ENCODE peak calls at places on chromosome 19, in five cellular contexts. P, Q, Z, S and U are unnamed samples. For H3K4me1, the result is how much of the 10 kb centered on the place peaks cover.

GRCh38 chr19:49831592-49831991 is 13.5 kb downstream of the MED25 start:
- DNase-seq in P (no peak), Z (no peak), Q (no peak), S (no peak), U (no peak)

GRCh38 chr19:42345191-42345812 is 19.9 kb downstream of the MEGF8 start:
- DNase-seq in Q (no peak), P (no peak), S (no peak), Z (no peak), U (no peak)

GRCh38 chr19:2790557-2791271 is 5.4 kb downstream of the THOP1 start:
- DNase-seq in Z (no peak), S (no peak), Q (no peak), P (no peak), U (no peak)

GRCh38 chr19:8391274-8392016 is 1.3 kb downstream of the RAB11B start:
- DNase-seq in P (no peak), Q (no peak), Z (peak), S (no peak), U (no peak)

GRCh38 chr19:8506402-8506957 is 4.0 kb upstream of the PRAM1 start:
- DNase-seq in S (peak), Z (no peak), P (no peak), Q (peak), U (peak)

GRCh38 chr19:38417544-38418506 is 8.2 kb downstream of the RASGRP4 start:
- DNase-seq in Q (peak), P (peak), S (peak), Z (peak), U (peak)

GRCh38 chr19:52716578-52716977 is 18.3 kb downstream of the ZNF611 start:
- DNase-seq in P (no peak), S (no peak), Z (no peak), Q (no peak), U (no peak)

GRCh38 chr19:57245959-57246358 is 5.5 kb downstream of the ZNF805 start:
- DNase-seq in P (no peak), S (no peak), Z (no peak), Q (no peak), U (no peak)

GRCh38 chr19:18743281-18743825 is 47.8 kb downstream of the COMP start:
- DNase-seq in S (no peak), Z (peak), Q (peak), P (peak), U (no peak)

GRCh38 chr19:1634242-1634937 is 18.0 kb downstream of the TCF3 start:
- DNase-seq in P (no peak), S (no peak), Q (no peak), Z (no peak), U (no peak)

GRCh38 chr19:50721441-50722137 is 1.6 kb upstream of the CLEC11A start:
- DNase-seq in P (no peak), Z (no peak), Q (no peak), S (no peak), U (no peak)

GRCh38 chr19:18362934-18363542 is 22.6 kb downstream of the PGPEP1 start:
- DNase-seq in Q (no peak), P (no peak), Z (no peak), S (no peak), U (no peak)

GRCh38 chr19:23075031-23075733 is 41.6 kb upstream of the ZNF730 start:
- DNase-seq in P (peak), Q (peak), S (peak), Z (peak), U (peak)

GRCh38 chr19:44968118-44968517 is 12.9 kb downstream of the CLPTM1 start:
- DNase-seq in S (no peak), P (no peak), Z (no peak), Q (no peak), U (no peak)

GRCh38 chr19:52191374-52191773 is 1.5 kb downstream of the PPP2R1A start:
- DNase-seq in Z (no peak), P (no peak), Q (no peak), S (no peak), U (no peak)

GRCh38 chr19:44894946-44895345 is 3.9 kb downstream of the TOMM40 start:
- DNase-seq in P (no peak), Z (no peak), Q (no peak), S (no peak), U (no peak)

GRCh38 chr19:9139609-9140158 is 513 bp upstream of the ZNF317 start:
- DNase-seq in Q (no peak), P (no peak), Z (no peak), S (peak), U (no peak)

GRCh38 chr19:1782501-1782900 is 29.2 kb downstream of the ONECUT3 start:
- DNase-seq in S (no peak), Q (no peak), P (no peak), Z (no peak), U (no peak)

GRCh38 chr19:16379521-16380313 is 55.1 kb downstream of the KLF2 start:
- DNase-seq in Z (no peak), Q (no peak), P (no peak), S (no peak), U (no peak)

GRCh38 chr19:16382775-16383543 is 58.3 kb downstream of the KLF2 start:
- DNase-seq in S (peak), P (peak), Z (peak), Q (no peak), U (peak)

GRCh38 chr19:16381756-16382401 is 57.3 kb downstream of the KLF2 start:
- DNase-seq in Q (peak), P (peak), S (no peak), Z (no peak), U (no peak)

GRCh38 chr19:16380314-16380695 is 55.7 kb downstream of the KLF2 start:
- DNase-seq in Q (no peak), Z (peak), P (no peak), S (no peak), U (no peak)

GRCh38 chr19:16380943-16381755 is 56.5 kb downstream of the KLF2 start:
- DNase-seq in S (no peak), Q (no peak), Z (peak), P (no peak), U (no peak)
- H3K4me1 ChIP-seq in S (under half), Q (under half), Z (under half), P (under half), U (under half)

GRCh38 chr19:4386038-4386782 is 14.1 kb downstream of the SH3GL1 start:
- DNase-seq in Q (no peak), Z (no peak), S (no peak), P (no peak), U (no peak)
- TF ChIP-seq CTCF in Q (no peak), Z (no peak), S (no peak), P (no peak), U (no peak)

GRCh38 chr19:29672319-29672932 is 7.2 kb downstream of the PLEKHF1 start:
- DNase-seq in P (no peak), S (no peak), Z (no peak), Q (no peak), U (no peak)
- H3K4me1 ChIP-seq in P (under half), S (under half), Z (half or more), Q (half or more), U (under half)

DNA sequence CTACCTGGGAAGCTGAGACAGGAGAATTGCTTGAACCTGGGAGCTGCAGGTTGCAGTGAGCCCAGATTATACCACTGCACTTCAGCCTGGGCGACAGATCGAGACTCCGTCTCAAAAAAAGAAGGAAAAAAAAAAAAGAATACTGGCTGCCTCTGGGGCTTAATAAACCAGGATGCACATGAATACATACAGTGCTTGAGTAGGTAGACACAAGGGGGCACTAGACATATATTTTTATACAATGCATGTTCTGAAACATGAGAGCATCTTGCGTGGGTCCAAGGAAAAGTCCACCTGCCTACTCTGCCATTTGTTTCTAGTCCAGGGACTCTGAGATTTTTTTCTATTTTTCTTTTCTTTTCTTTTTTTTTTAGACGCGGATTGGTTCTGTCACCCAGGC is 31.2 kb downstream of the KEAP1 start:
- DNase-seq in Z (no peak), P (peak), S (peak), Q (no peak), U (peak)
- TF ChIP-seq CTCF in Z (peak), P (peak), S (peak), Q (no peak), U (peak)

DNA sequence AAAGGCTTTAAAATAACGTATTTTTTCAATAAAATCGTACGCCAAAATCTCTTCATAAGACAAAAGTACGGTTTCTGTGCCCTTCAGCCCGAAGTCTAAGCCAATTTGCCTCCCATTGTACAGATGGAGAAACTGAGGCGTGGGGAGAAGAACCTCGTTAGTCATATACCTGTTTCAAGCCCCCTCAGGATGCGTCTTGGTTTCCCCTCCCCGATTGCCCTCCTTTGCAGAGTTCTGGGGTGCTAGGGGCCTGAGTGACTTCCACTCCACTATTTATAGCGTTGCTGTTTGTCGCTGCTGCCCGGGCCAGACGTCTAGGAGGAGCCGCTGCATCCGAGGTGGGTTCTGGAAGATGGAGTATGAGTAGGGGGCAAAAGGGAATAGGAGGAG is 2.3 kb upstream of the LTBP4 start:
- DNase-seq in P (no peak), Q (no peak), Z (no peak), S (no peak), U (no peak)
- H3K4me1 ChIP-seq in P (under half), Q (half or more), Z (half or more), S (under half), U (under half)

GRCh38 chr19:628168-628567 is 5.2 kb downstream of the POLRMT start:
- DNase-seq in Q (no peak), S (peak), Z (no peak), P (no peak), U (no peak)
- TF ChIP-seq CTCF in Q (no peak), S (peak), Z (no peak), P (peak), U (peak)

GRCh38 chr19:4389511-4390016 is 10.8 kb downstream of the SH3GL1 start:
- DNase-seq in Z (no peak), Q (no peak), S (no peak), P (no peak), U (no peak)
- H3K4me1 ChIP-seq in Z (half or more), Q (half or more), S (under half), P (half or more), U (under half)

GRCh38 chr19:4007836-4008539 is 452 bp downstream of the PIAS4 start:
- DNase-seq in P (peak), Q (peak), S (peak), Z (no peak), U (no peak)

GRCh38 chr19:4012092-4012974 is 4.8 kb downstream of the PIAS4 start:
- DNase-seq in Q (peak), P (no peak), S (no peak), Z (no peak), U (no peak)

GRCh38 chr19:4010808-4011110 is 3.2 kb downstream of the PIAS4 start:
- DNase-seq in Q (no peak), S (no peak), Z (no peak), P (peak), U (no peak)

GRCh38 chr19:4009990-4010807 is 2.7 kb downstream of the PIAS4 start:
- DNase-seq in Z (no peak), Q (no peak), S (no peak), P (no peak), U (no peak)

GRCh38 chr19:4007021-4007835 is at the start of gene PIAS4:
- DNase-seq in Z (peak), S (peak), P (peak), Q (peak), U (peak)
- TF ChIP-seq CTCF in Z (no peak), S (no peak), P (no peak), Q (no peak), U (no peak)

GRCh38 chr19:46900341-46900740 is 39.5 kb downstream of the ARHGAP35 start:
- DNase-seq in P (no peak), Q (no peak), S (no peak), Z (no peak), U (no peak)
- H3K4me1 ChIP-seq in P (under half), Q (half or more), S (under half), Z (half or more), U (under half)